ENCODE peak calls at places on chromosomes 7 and 10, in seven cellular contexts. T, S, R, Y, L, W and G are unnamed samples.

GRCh38 chr7:26376208-26376917 is 84.7 kb downstream of the SNX10 start:
- DNase-seq in S (peak; percentile 95), T (no peak), W (peak; percentile 18), R (peak; percentile 86), Y (no peak), L (peak; percentile 86), G (peak; percentile 73)

GRCh38 chr7:100171840-100172239 is 3.4 kb upstream of the GAL3ST4 start:
- DNase-seq in W (no peak), R (no peak), Y (no peak), S (peak; percentile 72), T (no peak), L (no peak), G (no peak)

GRCh38 chr10:43133196-43133808 is 4.9 kb upstream of the CSGALNACT2 start:
- DNase-seq in Y (no peak), W (no peak), T (no peak), R (no peak), L (no peak), S (no peak), G (no peak)

GRCh38 chr10:30639946-30640786 is 10.6 kb upstream of the LYZL2 start:
- DNase-seq in Y (peak; percentile 62), W (no peak), T (peak; percentile 77), R (no peak), L (peak; percentile 53), S (no peak), G (peak; percentile 60)

GRCh38 chr7:93725954-93726353 is 151.4 kb upstream of the CALCR start:
- DNase-seq in T (no peak), L (no peak), R (no peak), Y (no peak), W (no peak), S (no peak), G (no peak)

GRCh38 chr10:101267336-101267735 is 38.1 kb upstream of the LBX1 start:
- DNase-seq in W (no peak), S (no peak), Y (no peak), T (no peak), L (no peak), R (peak; percentile 63), G (no peak)

GRCh38 chr7:151178831-151179230 is 8.2 kb downstream of the ASB10 start:
- DNase-seq in W (no peak), T (no peak), Y (no peak), L (no peak), R (no peak), S (no peak), G (no peak)

GRCh38 chr7:129825005-129825553 is 127.7 kb downstream of the UBE2H start:
- DNase-seq in Y (peak; percentile 54), R (peak; percentile 99), L (peak; percentile 61), S (peak; percentile 91), W (peak; percentile 82), T (no peak), G (peak; percentile 99)

GRCh38 chr10:117217196-117217761 is 20.0 kb downstream of the KCNK18 start:
- DNase-seq in Y (no peak), R (peak; percentile 86), L (no peak), W (no peak), T (no peak), S (peak; percentile 73), G (peak; percentile 77)

GRCh38 chr10:132533571-132534260 is 3.9 kb upstream of the INPP5A start:
- DNase-seq in S (no peak), L (no peak), R (no peak), W (no peak), T (no peak), Y (no peak), G (no peak)

GRCh38 chr10:110163192-110163773 is 44.1 kb upstream of the MXI1 start:
- DNase-seq in L (no peak), T (no peak), W (no peak), Y (no peak), S (no peak), R (peak; percentile 24), G (peak; percentile 81)

GRCh38 chr7:35725280-35725680 is 30.3 kb upstream of the HERPUD2 start:
- DNase-seq in S (no peak), L (no peak), W (no peak), R (no peak), T (no peak), Y (no peak), G (no peak)

GRCh38 chr7:31082450-31082849 is 30.3 kb downstream of the ADCYAP1R1 start:
- DNase-seq in Y (no peak), S (no peak), W (no peak), T (no peak), R (no peak), L (no peak), G (no peak)

GRCh38 chr10:62610649-62611229 is 193.8 kb upstream of the ADO start:
- DNase-seq in S (peak; percentile 83), Y (peak; percentile 57), W (no peak), T (peak; percentile 47), L (peak; percentile 64), R (peak; percentile 84), G (peak; percentile 80)

GRCh38 chr7:32062150-32062549 is 8.1 kb downstream of the PDE1C start:
- DNase-seq in T (peak; percentile 30), R (peak; percentile 74), S (peak; percentile 86), W (peak; percentile 5), L (no peak), Y (peak; percentile 65), G (peak; percentile 77)

GRCh38 chr7:101164071-101164840 is 1.1 kb downstream of the VGF start:
- DNase-seq in R (peak; percentile 82), T (peak; percentile 65), S (peak; percentile 85), Y (peak; percentile 79), W (peak; percentile 73), L (no peak), G (peak; percentile 77)

GRCh38 chr10:78071140-78071856 is 37.6 kb downstream of the RPS24 start:
- DNase-seq in S (no peak), L (no peak), R (no peak), Y (no peak), T (no peak), W (no peak), G (no peak)

GRCh38 chr7:116632349-116632748 is 39.6 kb upstream of the MET start:
- DNase-seq in S (no peak), Y (peak; percentile 51), R (no peak), W (no peak), T (peak; percentile 54), L (no peak), G (no peak)

GRCh38 chr7:51649-52048 is 140.7 kb upstream of the FAM20C start:
- DNase-seq in L (no peak), T (no peak), S (no peak), W (peak; percentile 0), Y (no peak), R (no peak), G (no peak)
- H3K4me1 ChIP-seq in L (peaks cover 2% of the 10 kb centered on the region), T (no peaks in the 10 kb centered on the region), S (no peaks in the 10 kb centered on the region), W (no peaks in the 10 kb centered on the region), Y (no peaks in the 10 kb centered on the region), R (no peaks in the 10 kb centered on the region), G (no peaks in the 10 kb centered on the region)

GRCh38 chr10:95755511-95756004 is 405 bp upstream of the ENTPD1 start:
- DNase-seq in T (no peak), Y (peak; percentile 53), L (no peak), W (peak; percentile 25), R (peak; percentile 80), S (no peak), G (peak; percentile 77)

GRCh38 chr10:95759233-95759826 is 3.4 kb downstream of the ENTPD1 start:
- DNase-seq in Y (no peak), S (no peak), L (no peak), W (no peak), T (no peak), R (no peak), G (no peak)

GRCh38 chr10:95756061-95756751 is at the start of gene ENTPD1:
- DNase-seq in S (no peak), T (peak; percentile 12), Y (peak; percentile 65), W (peak; percentile 78), R (peak; percentile 37), L (no peak), G (peak; percentile 41)

GRCh38 chr10:95758351-95759025 is 2.5 kb downstream of the ENTPD1 start:
- DNase-seq in T (peak; percentile 6), S (no peak), Y (no peak), L (no peak), W (no peak), R (no peak), G (no peak)

GRCh38 chr10:95756796-95757657 is 1.1 kb downstream of the ENTPD1 start:
- DNase-seq in Y (no peak), S (no peak), L (no peak), T (no peak), R (no peak), W (no peak), G (no peak)
- H2BK120ac ChIP-seq in Y (peak overlapping the region; percentile 22), S (no peak overlapping the region), L (no peak overlapping the region), T (peak overlapping the region; percentile 30), R (no peak overlapping the region), W (peak overlapping the region; percentile 24), G (no peak overlapping the region)

GRCh38 chr10:79245539-79246208 is 101.6 kb upstream of the PPIF start:
- DNase-seq in S (no peak), T (no peak), R (no peak), L (no peak), Y (no peak), W (peak; percentile 37), G (no peak)

GRCh38 chr10:79246209-79246581 is 101.1 kb upstream of the PPIF start:
- DNase-seq in S (no peak), T (no peak), W (no peak), Y (no peak), R (no peak), L (no peak), G (no peak)

GRCh38 chr10:79248341-79248931 is 98.8 kb upstream of the PPIF start:
- DNase-seq in W (no peak), R (no peak), Y (peak; percentile 66), T (no peak), S (no peak), L (no peak), G (no peak)

GRCh38 chr10:79247373-79248137 is 99.7 kb upstream of the PPIF start:
- DNase-seq in R (no peak), S (no peak), W (no peak), T (no peak), Y (no peak), L (no peak), G (no peak)

GRCh38 chr10:79246606-79247275 is 100.5 kb upstream of the PPIF start:
- DNase-seq in L (no peak), Y (peak; percentile 67), R (no peak), W (no peak), T (no peak), S (no peak), G (no peak)
- H3K4me1 ChIP-seq in L (peaks cover 12% of the 10 kb centered on the region), Y (peaks cover 58% of the 10 kb centered on the region), R (no peaks in the 10 kb centered on the region), W (peaks cover 69% of the 10 kb centered on the region), T (peaks cover 33% of the 10 kb centered on the region), S (peaks cover under 1% of the 10 kb centered on the region), G (peaks cover 8% of the 10 kb centered on the region)

GRCh38 chr10:123565691-123566660 is 100.2 kb upstream of the GPR26 start:
- DNase-seq in R (peak; percentile 10), T (no peak), S (peak; percentile 14), L (no peak), Y (no peak), W (peak; percentile 33), G (no peak)

GRCh38 chr10:123563994-123564393 is 102.2 kb upstream of the GPR26 start:
- DNase-seq in T (no peak), W (no peak), Y (no peak), S (peak; percentile 13), R (peak; percentile 21), L (no peak), G (peak; percentile 31)

GRCh38 chr10:123563581-123563855 is 102.6 kb upstream of the GPR26 start:
- DNase-seq in L (no peak), Y (no peak), R (no peak), W (no peak), S (peak; percentile 17), T (no peak), G (no peak)

GRCh38 chr10:123562811-123563580 is 103.2 kb upstream of the GPR26 start:
- DNase-seq in S (peak; percentile 27), Y (no peak), W (no peak), L (no peak), T (no peak), R (peak; percentile 15), G (peak; percentile 33)

GRCh38 chr10:123564631-123565030 is 101.5 kb upstream of the GPR26 start:
- DNase-seq in W (peak; percentile 31), L (no peak), S (no peak), R (no peak), T (no peak), Y (no peak), G (no peak)
- H2BK120ac ChIP-seq in W (no peak overlapping the region), L (no peak overlapping the region), S (no peak overlapping the region), R (no peak overlapping the region), T (no peak overlapping the region), Y (no peak overlapping the region), G (no peak overlapping the region)